ENCODE peak calls at places on chromosomes 1 and 21, in seven cellular contexts. N, D, G, Z, B, O and L are unnamed samples.

GRCh38 chr1:115527746-115528145 is 114.0 kb upstream of the VANGL1 start:
- DNase-seq in N (no peak), Z (no peak), O (no peak), D (no peak), B (no peak), G (no peak), L (no peak)

GRCh38 chr21:35190201-35190701 is 141.1 kb upstream of the RUNX1 start:
- DNase-seq in O (no peak), N (peak; percentile 30), B (peak; percentile 66), Z (peak; percentile 25), G (no peak), D (no peak), L (no peak)

GRCh38 chr1:226939439-226940028 is 560 bp upstream of the COQ8A start:
- DNase-seq in N (peak; percentile 41), B (no peak), G (no peak), D (peak; percentile 61), Z (no peak), O (no peak), L (no peak)

GRCh38 chr1:42266253-42267135 is 68.5 kb downstream of the FOXJ3 start:
- DNase-seq in G (no peak), N (peak; percentile 41), D (no peak), Z (no peak), B (no peak), O (no peak), L (no peak)

GRCh38 chr1:46639547-46639946 is 22.9 kb upstream of the MOB3C start:
- DNase-seq in Z (no peak), G (no peak), D (no peak), O (no peak), N (no peak), B (no peak), L (no peak)

GRCh38 chr1:175072131-175072941 is 4.7 kb downstream of the TNN start:
- DNase-seq in Z (no peak), O (no peak), B (peak; percentile 79), D (no peak), N (no peak), G (no peak), L (peak; percentile 59)

GRCh38 chr1:233561708-233562426 is 52.0 kb upstream of the KCNK1 start:
- DNase-seq in B (no peak), Z (no peak), D (no peak), N (no peak), G (no peak), O (no peak), L (no peak)

GRCh38 chr1:183287191-183287675 is 101.2 kb downstream of the LAMC2 start:
- DNase-seq in N (no peak), D (no peak), G (no peak), B (peak; percentile 93), Z (no peak), O (peak; percentile 78), L (peak; percentile 94)

GRCh38 chr1:20670936-20671335 is 9.8 kb upstream of the DDOST start:
- DNase-seq in O (no peak), B (no peak), D (no peak), G (no peak), N (no peak), Z (no peak), L (no peak)

GRCh38 chr1:206551985-206552325 is 44.6 kb downstream of the RASSF5 start:
- DNase-seq in N (no peak), D (no peak), B (no peak), Z (no peak), O (no peak), G (no peak), L (no peak)

GRCh38 chr1:1228596-1229321 is 3.0 kb downstream of the SDF4 start:
- DNase-seq in Z (no peak), N (no peak), G (no peak), B (no peak), O (no peak), D (no peak), L (no peak)
- H3K4me3 ChIP-seq in Z (no peak overlapping the region), N (no peak overlapping the region), G (no peak overlapping the region), B (no peak overlapping the region), O (no peak overlapping the region), D (no peak overlapping the region), L (no peak overlapping the region)

DNA sequence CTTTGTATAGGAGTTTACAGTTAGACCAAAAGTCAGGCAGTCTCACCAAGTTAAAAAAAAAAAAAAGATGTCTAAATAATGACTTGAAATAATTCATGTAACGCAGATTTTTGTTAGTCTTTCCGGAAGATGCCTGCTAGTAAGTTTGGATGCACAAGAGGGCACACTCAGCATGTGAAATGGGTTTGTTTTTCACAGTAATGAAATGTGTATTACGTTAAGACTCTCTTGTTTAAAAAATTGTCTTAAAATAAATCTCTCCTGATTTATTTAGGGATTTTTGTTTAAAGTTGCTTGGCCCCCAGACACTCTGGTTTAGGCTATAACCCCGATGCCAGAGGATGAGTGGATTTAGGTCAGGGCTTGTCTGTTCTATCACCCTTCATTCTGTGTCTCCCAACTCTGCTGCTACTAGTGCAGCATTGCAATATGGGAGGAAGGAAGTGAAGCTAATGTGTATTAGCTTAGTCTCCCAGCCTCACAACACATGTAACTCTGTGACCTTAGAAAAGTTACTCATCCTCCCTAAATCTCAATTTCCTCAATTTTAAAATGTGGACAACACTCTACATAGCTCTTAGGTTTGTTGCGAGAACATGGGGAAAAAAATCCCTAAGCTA is 25.7 kb downstream of the CTH start:
- DNase-seq in Z (no peak), O (no peak), B (peak; percentile 70), D (no peak), G (no peak), N (no peak), L (peak; percentile 33)
- TF ChIP-seq CTCF in Z (no peak), O (no peak), B (peak; percentile 68), D (no peak), G (peak; percentile 38), N (no peak), L (peak; percentile 6)

DNA sequence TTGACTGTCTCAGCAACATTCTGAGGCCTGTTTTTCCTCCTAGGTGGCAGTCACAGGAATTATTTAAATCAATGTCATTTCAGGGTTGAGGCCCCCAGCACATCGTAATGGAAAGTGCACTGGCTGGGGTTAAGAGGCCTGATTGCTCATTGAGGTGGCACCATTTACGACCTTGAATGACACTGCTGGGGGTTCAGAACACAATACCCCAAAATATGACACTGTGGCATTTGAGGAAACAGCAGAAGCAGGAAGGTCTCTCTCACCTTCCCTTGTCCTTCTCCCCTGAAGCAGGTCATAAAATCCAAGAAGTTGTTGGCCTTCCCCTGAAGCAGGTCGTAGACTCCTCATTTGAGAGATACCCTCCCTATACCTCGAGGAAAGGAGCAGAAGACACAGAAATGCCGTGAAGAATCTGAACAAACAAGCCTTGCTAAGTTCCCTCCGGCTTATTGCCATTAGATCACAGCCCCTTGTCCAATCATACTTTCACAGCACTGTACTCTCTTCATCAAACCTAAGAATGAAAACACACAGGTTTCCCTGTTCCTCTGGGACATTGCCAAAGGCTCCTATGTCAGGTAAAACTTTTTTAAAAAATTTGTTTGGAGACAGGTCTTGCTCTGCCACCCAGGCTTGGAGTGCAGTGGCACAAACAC is 71.3 kb downstream of the S1PR1 start:
- DNase-seq in Z (no peak), B (no peak), N (no peak), O (no peak), G (no peak), D (no peak), L (no peak)
- H3K4me3 ChIP-seq in Z (no peak overlapping the region), B (no peak overlapping the region), N (no peak overlapping the region), O (no peak overlapping the region), G (no peak overlapping the region), D (no peak overlapping the region), L (no peak overlapping the region)

GRCh38 chr1:5975133-5975880 is 16.9 kb downstream of the NPHP4 start:
- DNase-seq in D (peak; percentile 63), N (no peak), G (no peak), O (no peak), Z (peak; percentile 46), B (peak; percentile 84), L (peak; percentile 58)
- TF ChIP-seq CTCF in D (no peak), N (peak; percentile 26), G (no peak), O (peak; percentile 61), Z (peak; percentile 35), B (peak; percentile 95), L (peak; percentile 71)

GRCh38 chr1:181012203-181012520 is 10.5 kb downstream of the STX6 start:
- DNase-seq in N (no peak), B (no peak), O (no peak), D (no peak), Z (no peak), G (no peak), L (no peak)

GRCh38 chr1:181011301-181012202 is 11.1 kb downstream of the STX6 start:
- DNase-seq in Z (no peak), N (no peak), O (no peak), D (no peak), G (no peak), B (no peak), L (peak; percentile 8)

GRCh38 chr1:181014431-181015257 is 8.0 kb downstream of the STX6 start:
- DNase-seq in D (no peak), B (no peak), N (no peak), G (no peak), Z (no peak), O (no peak), L (no peak)

GRCh38 chr1:181013144-181013543 is 9.5 kb downstream of the STX6 start:
- DNase-seq in B (peak; percentile 20), G (no peak), O (no peak), N (no peak), D (no peak), Z (no peak), L (peak; percentile 25)

DNA sequence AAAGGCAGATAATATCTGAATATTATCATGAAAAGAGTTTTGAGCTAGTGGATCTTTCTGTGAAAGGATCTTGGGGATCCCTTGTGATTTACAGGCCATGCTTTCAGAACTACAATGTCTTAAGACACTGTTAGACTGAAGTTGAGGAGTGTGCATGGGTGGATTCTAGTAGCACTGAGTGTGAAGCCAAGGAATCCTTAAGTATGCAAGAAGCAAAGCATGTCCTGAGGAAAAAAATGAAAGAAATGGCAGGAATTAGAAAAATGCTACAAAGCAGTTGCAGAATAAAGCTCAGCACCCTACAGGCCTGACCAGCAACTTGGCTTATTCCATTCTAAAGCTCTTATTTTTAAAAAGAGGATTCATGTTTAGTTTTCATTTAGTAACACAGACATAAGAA is 11.9 kb downstream of the STX6 start:
- DNase-seq in Z (no peak), D (no peak), O (no peak), N (no peak), G (no peak), B (peak; percentile 86), L (peak; percentile 75)
- H3K4me3 ChIP-seq in Z (no peak overlapping the region), D (no peak overlapping the region), O (no peak overlapping the region), N (no peak overlapping the region), G (no peak overlapping the region), B (no peak overlapping the region), L (no peak overlapping the region)

GRCh38 chr1:29713857-29714256 is 477.5 kb downstream of the PTPRU start:
- DNase-seq in O (no peak), D (no peak), Z (peak; percentile 17), N (no peak), B (peak; percentile 62), G (no peak), L (peak; percentile 24)
- TF ChIP-seq CTCF in O (no peak), D (no peak), Z (no peak), N (no peak), B (peak; percentile 64), G (no peak), L (peak; percentile 46)